ENCODE peak calls at places on chromosomes 6 and 20, in five cellular contexts. X is ovary; I is breast epithelium; N is SK-N-SH; C is CD8-positive, alpha-beta T cell. B is an unnamed sample.
A peak's percentile ranks its signal among the peaks of the same experiment; 100 is the strongest.

GRCh38 chr6:11276911-11277274 is 44.4 kb upstream of the NEDD9 start:
- DNase-seq in X (no peak), I (no peak), N (no peak), C (no peak), B (no peak)

GRCh38 chr6:160962835-160963623 is 28.5 kb upstream of the MAP3K4 start:
- DNase-seq in X (no peak), I (no peak), N (no peak), C (no peak), B (no peak)

GRCh38 chr6:40387871-40388264 is 199.3 kb downstream of the LRFN2 start:
- DNase-seq in X (no peak), I (no peak), N (peak; percentile 0), C (no peak), B (no peak)

GRCh38 chr6:91081452-91082067 is 494.7 kb upstream of the MAP3K7 start:
- DNase-seq in X (no peak), I (no peak), N (peak; percentile 46), C (no peak), B (no peak)

GRCh38 chr6:129895692-129896091 is 34.6 kb upstream of the TMEM244 start:
- DNase-seq in X (no peak), I (no peak), N (no peak), C (no peak), B (no peak)

GRCh38 chr6:118896339-118897136 is 2.6 kb downstream of the ASF1A start:
- DNase-seq in X (no peak), I (no peak), N (peak; percentile 31), C (no peak), B (no peak)

GRCh38 chr6:3471286-3471685 is 14.4 kb upstream of the SLC22A23 start:
- DNase-seq in X (no peak), I (no peak), N (no peak), C (no peak), B (no peak)

GRCh38 chr20:63664861-63665594 is 6.9 kb downstream of the RTEL1 start:
- DNase-seq in X (peak; percentile 26), I (no peak), N (peak; percentile 55), C (no peak), B (no peak)

GRCh38 chr6:169240125-169240524 is 13.5 kb downstream of the THBS2 start:
- DNase-seq in X (no peak), I (peak; percentile 65), N (no peak), C (no peak), B (no peak)

GRCh38 chr6:112298021-112298745 is 43.8 kb upstream of the LAMA4 start:
- DNase-seq in X (no peak), I (no peak), N (no peak), C (no peak), B (no peak)

GRCh38 chr6:27902335-27903314 is 9.6 kb downstream of the OR2B2 start:
- DNase-seq in X (peak; percentile 83), I (peak; percentile 85), N (peak; percentile 72), C (peak; percentile 85), B (peak; percentile 90)

DNA sequence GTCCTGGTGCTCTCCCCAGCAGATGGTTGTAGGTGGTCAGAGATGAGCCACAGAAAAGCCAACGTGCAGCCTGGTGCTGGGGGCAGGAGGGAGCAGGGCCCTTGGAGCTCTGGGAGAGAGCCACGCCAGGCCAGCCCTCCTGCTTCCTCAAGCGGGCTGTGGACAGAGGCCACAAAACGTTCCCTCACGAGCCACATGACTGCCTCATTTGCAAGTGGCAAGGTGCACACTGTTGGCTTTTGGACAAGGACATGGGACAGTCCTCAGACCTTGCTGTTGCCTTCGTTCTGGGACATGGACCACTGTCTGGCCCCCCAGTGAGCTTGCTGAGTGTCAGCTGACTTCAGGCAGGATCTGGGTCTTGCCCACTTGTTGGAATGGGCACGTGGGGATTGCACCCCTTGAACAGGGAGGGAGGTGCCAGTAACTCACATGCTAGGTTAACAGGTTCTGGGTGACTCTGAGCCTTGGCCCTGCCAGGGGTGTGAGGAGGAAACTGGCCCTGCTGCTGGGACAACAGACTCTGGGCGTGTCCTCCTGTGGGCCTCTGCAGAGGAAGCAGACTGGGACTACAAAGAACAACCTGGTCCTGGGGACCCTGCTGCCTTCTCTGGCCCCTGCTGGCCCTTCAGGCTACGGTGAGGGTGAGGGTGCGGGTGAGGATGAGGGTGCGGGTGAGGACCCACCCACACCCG is 2.6 kb downstream of the SLCO4A1 start:
- DNase-seq in X (no peak), I (no peak), N (no peak), C (no peak), B (no peak)
- H3K4me1 ChIP-seq in X (peaks cover 23% of the 10 kb centered on the region), I (peaks cover 11% of the 10 kb centered on the region), N (peaks cover 73% of the 10 kb centered on the region), C (peaks cover 21% of the 10 kb centered on the region), B (peaks cover 17% of the 10 kb centered on the region)

GRCh38 chr6:31332637-31333602 is 24.1 kb downstream of the HLA-B start:
- DNase-seq in X (no peak), I (no peak), N (no peak), C (no peak), B (peak; percentile 43)
- H3K9me3 ChIP-seq in X (no peaks in the 10 kb centered on the region), I (peaks cover 11% of the 10 kb centered on the region), N (peaks cover 17% of the 10 kb centered on the region), C (peaks cover 8% of the 10 kb centered on the region), B (peaks cover 11% of the 10 kb centered on the region)

GRCh38 chr6:158018370-158018771 is 36.7 kb downstream of the SYNJ2 start:
- DNase-seq in X (no peak), I (no peak), N (no peak), C (no peak), B (no peak)
- H3K4me1 ChIP-seq in X (no peaks in the 10 kb centered on the region), I (no peaks in the 10 kb centered on the region), N (peaks cover 2% of the 10 kb centered on the region), C (peaks cover 6% of the 10 kb centered on the region), B (peaks cover 13% of the 10 kb centered on the region)

DNA sequence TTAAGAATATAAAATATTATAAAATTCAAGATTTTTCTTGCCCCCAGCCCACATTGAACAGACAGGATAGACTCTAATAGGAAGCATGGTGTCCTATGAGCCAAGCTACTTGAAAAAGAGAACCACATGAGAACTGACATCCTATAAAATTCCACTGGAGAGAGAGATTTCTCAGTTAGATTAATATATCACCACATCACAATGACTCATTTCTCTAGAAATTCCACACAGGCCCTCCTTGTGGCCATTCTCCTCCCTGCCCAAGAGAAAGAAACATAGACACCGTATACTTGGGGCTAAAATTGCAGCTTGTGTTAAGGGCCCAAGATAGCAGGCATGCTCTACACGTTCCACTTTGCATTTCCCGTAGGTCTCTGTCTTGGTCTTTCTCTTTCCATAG is 481.4 kb downstream of the PTPRT start:
- DNase-seq in X (no peak), I (no peak), N (no peak), C (no peak), B (no peak)
- H3K9me3 ChIP-seq in X (no peaks in the 10 kb centered on the region), I (peaks cover 9% of the 10 kb centered on the region), N (no peaks in the 10 kb centered on the region), C (no peaks in the 10 kb centered on the region), B (no peaks in the 10 kb centered on the region)

DNA sequence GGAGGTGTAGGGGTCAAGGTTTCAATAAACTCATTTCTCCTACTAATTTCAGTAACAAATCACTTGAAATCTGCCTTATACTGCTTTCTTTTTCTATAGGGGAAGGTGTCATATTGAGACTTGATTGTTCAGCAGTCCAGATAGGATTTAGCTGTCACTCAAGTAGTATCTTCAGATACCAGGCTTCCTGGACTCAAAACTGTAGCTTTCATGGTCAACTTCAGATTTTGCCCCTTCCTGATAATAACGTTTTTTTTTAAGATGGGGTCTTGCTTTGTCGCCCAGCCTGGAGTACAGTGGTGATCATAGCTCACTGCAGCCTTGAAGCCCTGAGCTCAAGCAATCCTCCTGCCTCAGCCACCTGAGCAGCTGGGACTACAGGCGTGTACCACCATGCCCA is 77.8 kb downstream of the JAG1 start:
- DNase-seq in X (no peak), I (no peak), N (no peak), C (no peak), B (no peak)
- H3K4me1 ChIP-seq in X (no peaks in the 10 kb centered on the region), I (no peaks in the 10 kb centered on the region), N (peaks cover 3% of the 10 kb centered on the region), C (no peaks in the 10 kb centered on the region), B (no peaks in the 10 kb centered on the region)